ENCODE peak calls at places on chromosomes 12 and 14, in six cellular contexts. O is Peyer's patch; P is H7; X is CD8-positive, alpha-beta memory T cell; H is GM12865; U is pancreas. E is an unnamed sample.
A peak's percentile ranks its signal among the peaks of the same experiment; 100 is the strongest.

GRCh38 chr12:65203376-65203775 is 34.0 kb downstream of the LEMD3 start:
- DNase-seq in O (no peak), P (no peak), X (no peak), H (no peak), U (no peak), E (no peak)

GRCh38 chr12:19189522-19189921 is 60.0 kb downstream of the PLEKHA5 start:
- DNase-seq in O (no peak), P (no peak), X (no peak), H (no peak), U (no peak), E (no peak)

GRCh38 chr14:105388110-105388951 is 10.0 kb upstream of the TEX22 start:
- DNase-seq in O (no peak), P (no peak), X (no peak), H (no peak), U (peak; percentile 26), E (no peak)

GRCh38 chr14:94640721-94641631 is 28.8 kb downstream of the SERPINA3 start:
- DNase-seq in O (no peak), P (no peak), X (no peak), H (no peak), U (no peak), E (no peak)

GRCh38 chr12:112018571-112019237 is 5.5 kb downstream of the ERP29 start:
- DNase-seq in O (no peak), P (no peak), X (no peak), H (no peak), U (no peak), E (no peak)

GRCh38 chr14:73997108-73997943 is 21.8 kb downstream of the ENTPD5 start:
- DNase-seq in O (no peak), P (no peak), X (no peak), H (no peak), U (no peak), E (no peak)

GRCh38 chr12:4041191-4041885 is 168.1 kb upstream of the PARP11 start:
- DNase-seq in O (no peak), P (no peak), X (no peak), H (no peak), U (no peak), E (no peak)

GRCh38 chr12:104873374-104873773 is 84.7 kb downstream of the SLC41A2 start:
- DNase-seq in O (no peak), P (no peak), X (no peak), H (no peak), U (no peak), E (no peak)

GRCh38 chr12:85363382-85364190 is 83.6 kb downstream of the ALX1 start:
- DNase-seq in O (no peak), P (no peak), X (no peak), H (no peak), U (no peak), E (no peak)

GRCh38 chr12:110718222-110718908 is 24.3 kb downstream of the PPP1CC start:
- DNase-seq in O (no peak), P (no peak), X (no peak), H (no peak), U (no peak), E (no peak)

GRCh38 chr12:6965714-6966113 is 4.8 kb downstream of the PHB2 start:
- DNase-seq in O (no peak), P (peak; percentile 47), X (no peak), H (peak; percentile 1), U (no peak), E (no peak)

GRCh38 chr12:45231515-45232145 is 15.7 kb downstream of the ANO6 start:
- DNase-seq in O (no peak), P (no peak), X (no peak), H (no peak), U (no peak), E (no peak)

GRCh38 chr14:100622708-100623485 is 35.7 kb upstream of the BEGAIN start:
- DNase-seq in O (no peak), P (peak; percentile 22), X (no peak), H (no peak), U (no peak), E (no peak)

GRCh38 chr14:77314539-77314938 is 6.1 kb downstream of the POMT2 start:
- DNase-seq in O (no peak), P (no peak), X (no peak), H (no peak), U (no peak), E (no peak)

GRCh38 chr12:95790025-95790911 is at the start of gene NTN4:
- DNase-seq in O (no peak), P (peak; percentile 77), X (peak; percentile 15), H (peak; percentile 14), U (peak; percentile 58), E (no peak)

GRCh38 chr12:132403636-132404434 is 74.4 kb upstream of the GALNT9 start:
- DNase-seq in O (no peak), P (no peak), X (no peak), H (no peak), U (no peak), E (no peak)

GRCh38 chr12:8692573-8692972 is 5.2 kb upstream of the RIMKLB start:
- DNase-seq in O (peak; percentile 28), P (peak; percentile 85), X (no peak), H (no peak), U (peak; percentile 34), E (peak; percentile 24)

GRCh38 chr14:67270354-67270753 is 29.1 kb downstream of the PALS1 start:
- DNase-seq in O (no peak), P (no peak), X (no peak), H (no peak), U (no peak), E (no peak)

GRCh38 chr12:108237272-108237671 is 101.8 kb downstream of the CMKLR1 start:
- DNase-seq in O (no peak), P (peak; percentile 59), X (no peak), H (peak; percentile 8), U (no peak), E (no peak)

GRCh38 chr14:55245657-55246268 is 25.5 kb upstream of the FBXO34 start:
- DNase-seq in O (no peak), P (peak; percentile 22), X (peak; percentile 10), H (peak; percentile 55), U (peak; percentile 22), E (peak; percentile 23)

GRCh38 chr14:89386214-89386886 is 30.7 kb downstream of the FOXN3 start:
- DNase-seq in O (no peak), P (no peak), X (no peak), H (peak; percentile 76), U (no peak), E (no peak)

GRCh38 chr14:89388853-89389252 is 28.2 kb downstream of the FOXN3 start:
- DNase-seq in O (no peak), P (no peak), X (no peak), H (no peak), U (no peak), E (no peak)

GRCh38 chr14:89391556-89391955 is 25.5 kb downstream of the FOXN3 start:
- DNase-seq in O (no peak), P (no peak), X (no peak), H (no peak), U (no peak), E (no peak)

GRCh38 chr14:89391123-89391522 is 25.9 kb downstream of the FOXN3 start:
- DNase-seq in O (no peak), P (no peak), X (no peak), H (no peak), U (no peak), E (no peak)

DNA sequence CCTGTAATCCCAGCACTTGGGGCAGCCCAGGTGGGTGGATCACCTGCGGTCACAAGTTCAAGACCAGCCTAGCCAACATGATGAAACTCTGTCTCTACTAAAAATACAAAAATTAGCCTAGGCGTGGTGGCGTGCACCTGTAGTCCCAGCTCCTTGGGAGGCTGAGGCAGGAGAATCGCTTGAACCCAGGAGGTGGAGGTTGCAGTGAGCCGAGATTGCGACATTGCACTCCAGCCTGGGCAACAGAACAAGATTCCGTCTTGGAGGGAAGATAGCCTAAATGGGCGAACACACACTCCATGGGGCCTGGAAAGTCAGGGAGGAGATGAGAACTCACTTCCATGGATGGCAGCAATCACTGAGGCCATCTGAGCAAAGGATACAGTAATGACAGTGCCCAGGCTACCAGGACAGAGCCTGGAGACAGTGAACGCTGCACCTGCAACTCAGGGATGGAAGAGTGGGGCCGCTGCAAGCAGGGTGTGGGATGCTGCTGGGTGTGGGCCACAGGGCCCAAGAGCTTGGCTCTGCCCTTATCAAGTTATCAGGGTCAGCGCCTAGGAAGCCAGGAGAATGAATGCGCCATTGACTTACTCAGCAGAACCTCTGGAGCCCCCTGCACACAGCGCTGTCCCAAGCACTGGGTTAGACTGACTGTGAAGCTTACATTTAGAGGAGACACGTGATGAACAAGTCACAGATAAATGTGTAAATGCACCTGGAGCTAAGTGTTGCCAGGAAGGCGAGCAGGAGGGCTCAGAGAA is 28.9 kb downstream of the FOXN3 start:
- DNase-seq in O (no peak), P (no peak), X (no peak), H (no peak), U (no peak), E (no peak)
- H3K4me3 ChIP-seq in O (no peak overlapping the region), P (no peak overlapping the region), X (no peak overlapping the region), H (no peak overlapping the region), U (no peak overlapping the region), E (no peak overlapping the region)

GRCh38 chr12:54300267-54300731 is 516 bp downstream of the NFE2 start:
- DNase-seq in O (no peak), P (no peak), X (no peak), H (no peak), U (no peak), E (no peak)

GRCh38 chr12:54300732-54301427 is at the start of gene NFE2:
- DNase-seq in O (no peak), P (peak; percentile 90), X (no peak), H (no peak), U (peak; percentile 56), E (no peak)

GRCh38 chr12:54306925-54307731 is 6.3 kb upstream of the NFE2 start:
- DNase-seq in O (no peak), P (no peak), X (no peak), H (no peak), U (peak; percentile 72), E (peak; percentile 53)

GRCh38 chr12:54301428-54302045 is 722 bp upstream of the NFE2 start:
- DNase-seq in O (no peak), P (peak; percentile 83), X (no peak), H (no peak), U (no peak), E (no peak)

DNA sequence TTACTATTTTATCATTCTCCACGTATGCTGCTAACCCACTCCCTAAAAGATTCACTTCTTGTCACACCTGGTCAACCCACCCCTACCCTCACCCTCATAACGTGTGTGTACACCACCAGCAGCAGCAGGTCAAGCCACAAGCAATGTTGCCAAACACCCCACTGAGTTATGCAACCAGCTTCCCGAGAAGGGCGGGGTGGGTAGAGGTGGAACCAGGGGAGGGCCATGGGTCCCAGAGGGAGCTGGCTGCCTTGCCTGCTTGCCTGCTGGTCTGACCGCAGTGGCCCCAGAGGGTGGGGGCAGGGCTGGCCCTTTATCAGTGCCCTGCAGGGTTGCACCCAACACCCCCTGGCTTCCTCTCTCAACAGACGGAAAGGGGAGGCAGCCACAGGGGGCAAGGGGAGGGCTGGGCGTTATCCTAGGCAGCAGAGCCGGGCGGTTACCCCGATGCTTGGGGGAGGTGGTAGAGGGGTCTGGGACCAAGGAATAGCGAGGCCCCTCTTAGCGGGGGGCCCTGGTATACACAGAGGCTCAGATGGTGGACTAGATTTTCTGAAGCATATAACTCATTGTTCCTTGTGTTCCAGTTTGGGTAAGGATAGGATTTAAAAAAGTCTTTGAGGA is 3.5 kb upstream of the NFE2 start:
- DNase-seq in O (peak; percentile 81), P (peak; percentile 80), X (no peak), H (no peak), U (peak; percentile 79), E (peak; percentile 95)
- H3K4me3 ChIP-seq in O (no peak overlapping the region), P (no peak overlapping the region), X (no peak overlapping the region), H (no peak overlapping the region), U (no peak overlapping the region), E (peak overlapping the region; percentile 32)

GRCh38 chr12:12930633-12931032 is 21.3 kb downstream of the GPRC5D start:
- DNase-seq in O (no peak), P (no peak), X (no peak), H (no peak), U (no peak), E (no peak)
- H3K4me3 ChIP-seq in O (no peak overlapping the region), P (no peak overlapping the region), X (no peak overlapping the region), H (no peak overlapping the region), U (no peak overlapping the region), E (no peak overlapping the region)

GRCh38 chr12:106586803-106587684 is 4.2 kb downstream of the RFX4 start:
- DNase-seq in O (no peak), P (peak; percentile 86), X (no peak), H (no peak), U (no peak), E (no peak)
- H3K4me3 ChIP-seq in O (no peak overlapping the region), P (peak overlapping the region; percentile 49), X (no peak overlapping the region), H (no peak overlapping the region), U (peak overlapping the region; percentile 18), E (no peak overlapping the region)